ENCODE peak calls at places on chromosomes 7 and 10, in four cellular contexts. N, B, H and L are unnamed samples.

GRCh38 chr7:130492519-130493274 is 812 bp downstream of the MEST start:
- DNase-seq in N (no peak), B (no peak), H (no peak), L (no peak)

GRCh38 chr7:97871659-97872024 is 566 bp downstream of the ASNS start:
- DNase-seq in N (no peak), B (no peak), H (no peak), L (no peak)

GRCh38 chr7:127620406-127621233 is 2.7 kb upstream of the PAX4 start:
- DNase-seq in N (no peak), B (no peak), H (no peak), L (no peak)

GRCh38 chr10:118272090-118272775 is 69.9 kb downstream of the FAM204A start:
- DNase-seq in N (no peak), B (no peak), H (no peak), L (no peak)

GRCh38 chr10:80204801-80205477 is 398 bp downstream of the ANXA11 start:
- DNase-seq in N (peak; percentile 48), B (peak; percentile 74), H (peak; percentile 63), L (no peak)

GRCh38 chr10:123346581-123346980 is 192.4 kb downstream of the BUB3 start:
- DNase-seq in N (no peak), B (no peak), H (no peak), L (no peak)

GRCh38 chr7:82593780-82594179 is 150.2 kb upstream of the CACNA2D1 start:
- DNase-seq in N (no peak), B (no peak), H (no peak), L (no peak)

GRCh38 chr7:81181066-81181465 is 262.2 kb upstream of the SEMA3C start:
- DNase-seq in N (no peak), B (no peak), H (no peak), L (no peak)

GRCh38 chr7:120280743-120281142 is 7.8 kb downstream of the KCND2 start:
- DNase-seq in N (no peak), B (no peak), H (no peak), L (no peak)